ENCODE peak calls at places on chromosomes 4 and X, in ten cellular contexts. V is left lung, M is cardiac muscle cell, Q is right atrium auricular region, H is prostate gland, L is transverse colon, X is brain microvascular endothelial cell, K is GM13977, E is GM20000, W is fibroblast of villous mesenchyme. P is an unnamed sample.

GRCh38 chr4:105558277-105558676 is 5.9 kb downstream of the ARHGEF38 start:
- DNase-seq in L (no peak), Q (no peak), M (no peak), E (no peak), K (no peak), W (no peak), V (no peak), X (no peak), H (no peak), P (no peak)

GRCh38 chrX:48896611-48897011 is 957 bp downstream of the TIMM17B start:
- DNase-seq in H (no peak), L (no peak), E (no peak), X (no peak), Q (no peak), W (no peak), V (no peak), K (no peak), M (peak), P (no peak)

GRCh38 chr4:3396611-3397010 is 45.2 kb upstream of the HGFAC start:
- DNase-seq in X (no peak), Q (no peak), E (no peak), K (no peak), H (no peak), W (no peak), V (no peak), M (peak), L (no peak), P (no peak)

GRCh38 chr4:48578132-48578964 is 88.3 kb downstream of the ZAR1 start:
- DNase-seq in X (peak), H (peak), L (peak), K (peak), W (peak), V (no peak), E (peak), M (peak), Q (peak), P (peak)

GRCh38 chr4:83636930-83637329 is 101.0 kb downstream of the GPAT3 start:
- DNase-seq in V (no peak), K (no peak), Q (no peak), X (no peak), M (no peak), W (no peak), E (no peak), L (no peak), H (no peak), P (no peak)

GRCh38 chr4:80309301-80310004 is 26.1 kb upstream of the CFAP299 start:
- DNase-seq in X (peak), K (no peak), L (no peak), W (peak), Q (no peak), H (no peak), M (peak), E (no peak), V (no peak), P (peak)

GRCh38 chrX:103817502-103817901 is 14.6 kb downstream of the RAB9B start:
- DNase-seq in Q (no peak), X (peak), W (peak), H (peak), L (no peak), K (peak), E (peak), M (peak), V (no peak), P (peak)

GRCh38 chr4:88244821-88245579 is 39.4 kb downstream of the PPM1K start:
- DNase-seq in L (peak), M (no peak), V (no peak), X (no peak), H (no peak), K (no peak), Q (no peak), W (no peak), E (no peak), P (no peak)

GRCh38 chr4:1030559-1030958 is 19.1 kb downstream of the FGFRL1 start:
- DNase-seq in W (no peak), M (no peak), V (no peak), X (no peak), H (no peak), K (no peak), L (no peak), Q (no peak), E (no peak), P (no peak)

GRCh38 chr4:143405197-143405730 is 68.6 kb downstream of the GAB1 start:
- DNase-seq in L (no peak), W (no peak), K (no peak), Q (no peak), M (no peak), E (no peak), V (no peak), H (no peak), X (no peak), P (no peak)

GRCh38 chr4:14008494-14008893 is 381.0 kb upstream of the BOD1L1 start:
- DNase-seq in M (no peak), X (no peak), H (no peak), W (no peak), Q (no peak), K (no peak), E (no peak), V (no peak), L (no peak), P (no peak)

GRCh38 chrX:130539721-130540321 is 138.0 kb downstream of the RBMX2 start:
- DNase-seq in X (peak), L (peak), W (peak), E (peak), V (no peak), H (peak), Q (no peak), M (peak), K (peak), P (peak)

GRCh38 chr4:146329042-146329716 is 114.8 kb downstream of the REELD1 start:
- DNase-seq in H (no peak), V (no peak), E (no peak), Q (no peak), X (peak), L (no peak), W (peak), K (no peak), M (peak), P (peak)

GRCh38 chr4:59553739-59554126 is 1646.4 kb upstream of the ADGRL3 start:
- DNase-seq in X (peak), H (no peak), W (peak), M (peak), Q (no peak), L (no peak), E (no peak), K (no peak), V (no peak), P (peak)

GRCh38 chr4:176238157-176238608 is 30.8 kb downstream of the ASB5 start:
- DNase-seq in M (peak), Q (no peak), K (no peak), L (no peak), E (no peak), W (peak), H (peak), V (no peak), X (peak), P (peak)

GRCh38 chr4:157978680-157979361 is 194.0 kb downstream of the GASK1B start:
- DNase-seq in V (no peak), M (peak), X (peak), W (peak), L (peak), H (peak), E (peak), K (peak), Q (no peak), P (peak)

GRCh38 chrX:129523076-129524055 is at the start of gene SMARCA1:
- DNase-seq in X (peak), K (no peak), H (peak), V (peak), W (peak), M (peak), E (peak), Q (no peak), L (peak), P (peak)

GRCh38 chr4:38235338-38235737 is 275.1 kb downstream of the PTTG2 start:
- DNase-seq in K (no peak), W (no peak), V (no peak), H (no peak), Q (no peak), M (no peak), X (no peak), E (no peak), L (no peak), P (no peak)

GRCh38 chr4:41154814-41155177 is 59.5 kb downstream of the APBB2 start:
- DNase-seq in E (no peak), L (no peak), Q (no peak), K (no peak), W (peak), H (no peak), V (no peak), M (no peak), X (no peak), P (peak)

GRCh38 chr4:169791527-169792156 is 33.9 kb upstream of the HPF1 start:
- DNase-seq in V (peak), M (peak), L (peak), Q (no peak), K (no peak), W (peak), X (peak), E (no peak), H (peak), P (peak)

GRCh38 chr4:26130173-26130572 is 190.6 kb upstream of the RBPJ start:
- DNase-seq in E (peak), W (no peak), H (no peak), K (peak), V (no peak), X (no peak), Q (no peak), L (no peak), M (no peak), P (no peak)

GRCh38 chr4:152095701-152096070 is 334.9 kb upstream of the GATB start:
- DNase-seq in X (no peak), W (no peak), E (no peak), H (no peak), V (no peak), K (no peak), M (no peak), Q (no peak), L (no peak), P (peak)

GRCh38 chr4:40702800-40703151 is 47.0 kb upstream of the NSUN7 start:
- DNase-seq in W (no peak), M (no peak), E (no peak), L (no peak), V (no peak), H (no peak), K (no peak), X (no peak), Q (no peak), P (no peak)

GRCh38 chr4:163673848-163674702 is 179.6 kb downstream of the TMA16 start:
- DNase-seq in W (no peak), L (no peak), Q (no peak), M (no peak), K (no peak), V (no peak), E (peak), X (no peak), H (no peak), P (no peak)

GRCh38 chrX:8684201-8684600 is 47.7 kb downstream of the ANOS1 start:
- DNase-seq in M (no peak), K (no peak), E (no peak), W (no peak), L (no peak), H (no peak), X (no peak), V (no peak), Q (no peak), P (no peak)

GRCh38 chr4:27861381-27861787 is 1000.7 kb downstream of the STIM2 start:
- DNase-seq in W (peak), H (peak), K (no peak), E (no peak), L (no peak), M (peak), Q (no peak), X (peak), V (no peak), P (peak)

GRCh38 chr4:119977546-119977945 is 89.1 kb downstream of the MAD2L1 start:
- DNase-seq in Q (no peak), M (no peak), K (no peak), L (no peak), H (no peak), E (no peak), W (peak), X (no peak), V (no peak), P (no peak)

GRCh38 chrX:53813663-53814440 is 127.3 kb upstream of the HUWE1 start:
- DNase-seq in V (no peak), M (no peak), L (no peak), X (no peak), K (no peak), H (no peak), Q (no peak), W (no peak), E (no peak), P (no peak)

GRCh38 chrX:42495139-42495538 is 282.8 kb downstream of the PPP1R2C start:
- DNase-seq in E (no peak), M (no peak), Q (no peak), X (no peak), K (no peak), H (no peak), W (no peak), V (no peak), L (no peak), P (no peak)

GRCh38 chr4:97498875-97499274 is 644.4 kb downstream of the STPG2 start:
- DNase-seq in Q (no peak), L (no peak), H (no peak), X (peak), M (peak), W (peak), E (no peak), K (no peak), V (no peak), P (no peak)

GRCh38 chrX:7146703-7147430 is 645 bp upstream of the STS start:
- DNase-seq in M (peak), X (no peak), V (no peak), W (no peak), L (peak), K (peak), Q (peak), H (peak), E (peak), P (no peak)

GRCh38 chr4:180909279-180909678 is 1333.9 kb upstream of the TENM3 start:
- DNase-seq in V (no peak), H (no peak), L (no peak), W (no peak), K (peak), X (no peak), Q (no peak), E (no peak), M (no peak), P (no peak)

GRCh38 chr4:138398297-138398696 is 156.1 kb upstream of the SLC7A11 start:
- DNase-seq in Q (no peak), K (no peak), X (no peak), W (no peak), L (no peak), E (no peak), M (no peak), H (no peak), V (no peak), P (no peak)

GRCh38 chr4:110510955-110511544 is 35.1 kb downstream of the ENPEP start:
- DNase-seq in M (peak), H (no peak), X (no peak), L (no peak), K (peak), V (no peak), W (peak), E (peak), Q (no peak), P (peak)

GRCh38 chrX:115970718-115971117 is 199.8 kb upstream of the AGTR2 start:
- DNase-seq in Q (no peak), V (no peak), H (no peak), M (no peak), X (no peak), L (no peak), E (no peak), W (no peak), K (no peak), P (no peak)

GRCh38 chrX:72393836-72394517 is 88.3 kb upstream of the CITED1 start:
- DNase-seq in X (no peak), L (no peak), K (no peak), V (no peak), H (no peak), E (no peak), W (no peak), M (no peak), Q (no peak), P (no peak)

GRCh38 chr4:168699224-168699878 is 202.5 kb downstream of the PALLD start:
- DNase-seq in W (no peak), L (no peak), V (no peak), E (no peak), M (no peak), H (no peak), K (no peak), X (no peak), Q (no peak), P (no peak)

GRCh38 chr4:65033899-65034298 is 624.6 kb upstream of the TECRL start:
- DNase-seq in M (no peak), Q (no peak), E (no peak), H (no peak), W (no peak), X (no peak), L (no peak), K (no peak), V (no peak), P (no peak)
- TF ChIP-seq CTCF in M (no peak), Q (peak), E (no peak), H (no peak), W (peak), X (peak), L (no peak), K (no peak), V (no peak), P (peak)

DNA sequence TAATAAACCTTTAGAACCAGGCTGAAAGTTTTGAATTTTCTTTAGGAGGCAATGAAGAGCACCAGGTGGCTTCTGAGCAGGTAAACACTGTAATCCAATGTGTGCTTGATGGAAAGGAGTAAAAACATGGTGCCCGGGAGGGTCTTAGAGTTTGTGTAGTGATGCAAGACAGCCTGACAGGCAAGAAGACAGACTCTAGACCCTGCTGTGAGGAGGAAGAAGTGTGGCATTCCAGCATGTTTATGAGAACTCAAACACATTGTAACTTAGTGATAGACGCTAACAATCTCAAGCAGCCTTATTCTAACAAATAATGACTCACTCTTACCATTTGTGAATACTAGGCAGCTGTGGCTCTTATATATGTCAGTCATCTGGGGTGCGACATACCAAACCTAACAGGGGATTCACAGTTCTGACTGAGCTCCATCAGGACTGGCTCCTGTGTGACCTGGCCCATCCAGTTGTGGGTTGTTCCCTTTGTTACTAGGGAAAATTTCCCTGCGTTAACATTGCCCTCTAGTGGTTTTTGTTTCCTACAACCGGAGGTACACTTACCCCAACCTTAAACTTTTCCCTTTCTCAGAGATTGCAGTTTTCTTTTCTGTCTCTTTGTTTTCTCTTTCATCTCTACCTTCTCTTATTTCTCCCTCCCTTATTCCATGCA is 53.8 kb downstream of the VSIG4 start:
- DNase-seq in M (peak), W (peak), L (peak), H (peak), Q (no peak), V (no peak), K (no peak), X (peak), E (peak), P (peak)
- TF ChIP-seq CTCF in M (peak), W (peak), L (peak), H (peak), Q (peak), V (peak), K (peak), X (peak), E (no peak), P (peak)

DNA sequence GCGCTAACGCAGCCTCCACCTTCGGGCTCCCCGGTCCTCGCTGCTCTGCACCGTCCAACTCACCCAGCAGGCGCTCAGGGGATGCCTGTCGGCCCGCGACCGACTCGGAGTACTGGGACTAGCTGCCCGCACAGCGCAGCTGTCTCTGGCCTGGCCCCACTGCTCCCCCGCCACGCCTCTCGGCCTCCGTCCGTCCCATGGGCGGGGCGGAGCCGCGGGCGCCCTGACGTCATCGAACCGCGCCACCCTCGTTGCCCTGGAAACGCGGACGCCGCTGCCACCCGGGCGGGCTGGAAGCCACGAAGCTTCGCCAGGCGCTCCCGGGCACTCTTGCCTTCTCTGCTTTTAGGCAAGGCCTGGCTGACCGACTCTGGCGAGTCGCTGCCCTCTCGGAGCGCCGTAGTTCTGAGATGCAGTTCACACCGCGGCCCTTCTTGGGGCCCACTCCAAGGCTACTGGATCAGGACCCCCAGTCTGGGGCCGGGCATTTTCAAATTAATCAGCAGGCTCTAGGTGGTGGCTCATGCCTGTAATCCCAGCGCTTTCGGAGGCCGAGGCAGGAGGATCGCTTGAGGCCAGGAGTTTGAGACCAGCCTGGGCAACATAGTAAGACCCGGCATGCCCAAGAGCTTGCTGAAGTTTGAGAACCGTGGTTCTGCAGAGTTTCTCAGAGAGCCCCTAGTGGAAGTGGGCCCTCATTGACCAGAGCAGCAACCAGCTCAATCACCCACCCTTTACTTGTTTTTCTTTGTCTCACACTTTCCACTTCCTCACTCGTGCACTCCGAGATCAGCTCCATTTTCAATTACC is 12.0 kb downstream of the ACOX3 start:
- DNase-seq in V (peak), X (peak), H (peak), Q (peak), K (peak), W (peak), M (peak), L (peak), E (peak), P (peak)
- TF ChIP-seq CTCF in V (no peak), X (peak), H (peak), Q (peak), K (peak), W (peak), M (peak), L (no peak), E (no peak), P (peak)

GRCh38 chr4:136831553-136831952 is 700.7 kb downstream of the PCDH18 start:
- DNase-seq in E (no peak), X (no peak), W (no peak), M (peak), Q (no peak), L (no peak), V (no peak), H (no peak), K (no peak), P (no peak)
- TF ChIP-seq CTCF in E (no peak), X (peak), W (peak), M (no peak), Q (no peak), L (no peak), V (no peak), H (no peak), K (peak), P (no peak)